ENCODE peak calls at places on chromosomes 6 and 20, in five cellular contexts. A is ovary, C is tibial nerve, P is transverse colon, B is right atrium auricular region. O is an unnamed sample.

GRCh38 chr6:14804001-14804401 is 441.9 kb upstream of the JARID2 start:
- DNase-seq in B (no peak), A (no peak), C (no peak), P (no peak), O (no peak)

GRCh38 chr6:27669798-27670301 is 196.9 kb upstream of the ZNF184 start:
- DNase-seq in C (no peak), P (no peak), B (no peak), A (no peak), O (no peak)

GRCh38 chr6:133991096-133991593 is 38.1 kb downstream of the TBPL1 start:
- DNase-seq in C (no peak), B (no peak), P (no peak), A (no peak), O (no peak)

GRCh38 chr6:145669627-145670034 is 65.7 kb downstream of the EPM2A start:
- DNase-seq in C (no peak), B (no peak), P (no peak), A (no peak), O (no peak)

GRCh38 chr6:89995296-89995695 is 101.0 kb downstream of the GJA10 start:
- DNase-seq in P (no peak), A (no peak), B (no peak), C (no peak), O (no peak)

GRCh38 chr20:17498641-17499040 is 32.5 kb downstream of the BFSP1 start:
- DNase-seq in C (no peak), B (no peak), P (no peak), A (no peak), O (no peak)

GRCh38 chr6:113570176-113570575 is 287.0 kb upstream of the MARCKS start:
- DNase-seq in B (no peak), A (no peak), P (no peak), C (no peak), O (no peak)

GRCh38 chr6:98641929-98642328 is 192.4 kb upstream of the POU3F2 start:
- DNase-seq in B (no peak), C (no peak), A (no peak), P (no peak), O (peak)

GRCh38 chr6:31585531-31585930 is 546 bp upstream of the LST1 start:
- DNase-seq in B (no peak), C (no peak), P (no peak), A (no peak), O (peak)

GRCh38 chr6:127436578-127437110 is 22.5 kb downstream of the KIAA0408 start:
- DNase-seq in A (no peak), P (no peak), C (no peak), B (no peak), O (no peak)

GRCh38 chr6:84514089-84514971 is 250.1 kb downstream of the TBX18 start:
- DNase-seq in B (no peak), P (no peak), A (no peak), C (no peak), O (no peak)

GRCh38 chr20:46810442-46811327 is 84.0 kb upstream of the EYA2 start:
- DNase-seq in P (no peak), C (no peak), A (no peak), B (peak), O (no peak)

GRCh38 chr6:77455271-77455670 is 8.0 kb downstream of the HTR1B start:
- DNase-seq in B (no peak), P (no peak), A (no peak), C (no peak), O (no peak)

GRCh38 chr6:72861935-72862432 is 240.1 kb downstream of the KCNQ5 start:
- DNase-seq in C (no peak), B (no peak), A (no peak), P (no peak), O (no peak)

GRCh38 chr20:62446398-62446985 is 19.2 kb upstream of the RBBP8NL start:
- DNase-seq in A (no peak), C (no peak), P (no peak), B (no peak), O (no peak)

GRCh38 chr20:36775196-36775595 is 1.6 kb upstream of the DSN1 start:
- DNase-seq in A (no peak), B (no peak), C (peak), P (no peak), O (no peak)

GRCh38 chr20:34475979-34476736 is 40.1 kb upstream of the DYNLRB1 start:
- DNase-seq in P (peak), B (no peak), A (peak), C (peak), O (peak)

GRCh38 chr20:49279677-49280462 is 2.0 kb upstream of the ZNFX1 start:
- DNase-seq in A (no peak), B (no peak), P (no peak), C (no peak), O (no peak)

GRCh38 chr6:116266803-116267202 is 12.9 kb downstream of the TSPYL1 start:
- DNase-seq in A (no peak), C (no peak), B (no peak), P (no peak), O (no peak)

GRCh38 chr6:159691133-159691962 is 1.7 kb downstream of the SOD2 start:
- DNase-seq in C (peak), A (no peak), B (no peak), P (no peak), O (peak)

GRCh38 chr20:57594092-57594911 is 25.9 kb downstream of the ZBP1 start:
- DNase-seq in C (peak), P (peak), A (peak), B (no peak), O (peak)

GRCh38 chr6:30325873-30326445 is 768 bp upstream of the TRIM39 start:
- DNase-seq in B (no peak), A (peak), C (peak), P (no peak), O (no peak)

GRCh38 chr20:2133318-2134183 is 31.9 kb downstream of the STK35 start:
- DNase-seq in C (peak), A (no peak), P (no peak), B (peak), O (no peak)

GRCh38 chr6:16236648-16237199 is 1.7 kb upstream of the GMPR start:
- DNase-seq in B (no peak), A (peak), P (peak), C (peak), O (no peak)

GRCh38 chr6:33323623-33323948 is 6.0 kb upstream of the ZBTB22 start:
- DNase-seq in P (no peak), B (no peak), C (no peak), A (no peak), O (no peak)
- TF ChIP-seq CTCF in P (no peak), B (no peak), C (no peak), A (no peak), O (no peak)

GRCh38 chr20:5932796-5933195 is 17.5 kb downstream of the TRMT6 start:
- DNase-seq in C (no peak), P (no peak), A (no peak), B (no peak), O (no peak)

GRCh38 chr20:5935384-5935783 is 14.9 kb downstream of the TRMT6 start:
- DNase-seq in B (no peak), A (no peak), C (no peak), P (no peak), O (no peak)

GRCh38 chr20:5938456-5939029 is 11.8 kb downstream of the TRMT6 start:
- DNase-seq in B (no peak), A (no peak), C (no peak), P (no peak), O (no peak)

GRCh38 chr20:5931411-5931810 is 18.9 kb downstream of the TRMT6 start:
- DNase-seq in B (no peak), C (no peak), A (no peak), P (no peak), O (no peak)

DNA sequence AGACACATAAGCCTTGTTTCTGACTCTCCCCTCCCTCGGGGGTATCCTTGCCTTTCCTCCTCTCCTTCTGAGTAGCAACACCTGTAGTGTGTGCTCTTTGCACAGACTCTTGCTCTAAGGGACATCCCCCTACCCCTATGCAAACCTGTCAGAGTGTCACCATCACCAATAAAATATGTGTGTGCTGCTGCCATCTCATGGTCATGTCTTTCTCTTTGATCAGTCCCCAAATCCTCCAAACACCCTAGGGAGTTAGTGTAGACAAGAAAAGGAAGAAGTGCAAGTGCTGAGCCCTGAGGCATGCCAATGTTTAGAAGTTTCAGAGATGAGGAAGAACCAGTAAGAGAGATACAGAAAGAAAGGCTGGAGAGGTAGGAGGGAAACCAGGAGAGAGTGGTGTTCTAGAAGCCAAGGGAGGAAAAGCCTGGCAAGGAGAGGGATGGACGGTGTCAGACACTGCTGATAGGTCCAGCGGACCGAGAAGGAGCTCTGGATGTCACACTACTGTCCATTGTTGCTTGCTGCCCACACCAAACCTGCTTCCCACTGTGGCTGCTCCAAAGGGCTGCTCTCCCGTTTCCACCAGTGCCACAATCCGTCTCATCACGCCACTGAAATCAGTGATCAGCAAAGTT is 16.4 kb downstream of the TRMT6 start:
- DNase-seq in C (no peak), P (no peak), B (no peak), A (no peak), O (peak)
- TF ChIP-seq CTCF in C (no peak), P (peak), B (no peak), A (no peak), O (no peak)

DNA sequence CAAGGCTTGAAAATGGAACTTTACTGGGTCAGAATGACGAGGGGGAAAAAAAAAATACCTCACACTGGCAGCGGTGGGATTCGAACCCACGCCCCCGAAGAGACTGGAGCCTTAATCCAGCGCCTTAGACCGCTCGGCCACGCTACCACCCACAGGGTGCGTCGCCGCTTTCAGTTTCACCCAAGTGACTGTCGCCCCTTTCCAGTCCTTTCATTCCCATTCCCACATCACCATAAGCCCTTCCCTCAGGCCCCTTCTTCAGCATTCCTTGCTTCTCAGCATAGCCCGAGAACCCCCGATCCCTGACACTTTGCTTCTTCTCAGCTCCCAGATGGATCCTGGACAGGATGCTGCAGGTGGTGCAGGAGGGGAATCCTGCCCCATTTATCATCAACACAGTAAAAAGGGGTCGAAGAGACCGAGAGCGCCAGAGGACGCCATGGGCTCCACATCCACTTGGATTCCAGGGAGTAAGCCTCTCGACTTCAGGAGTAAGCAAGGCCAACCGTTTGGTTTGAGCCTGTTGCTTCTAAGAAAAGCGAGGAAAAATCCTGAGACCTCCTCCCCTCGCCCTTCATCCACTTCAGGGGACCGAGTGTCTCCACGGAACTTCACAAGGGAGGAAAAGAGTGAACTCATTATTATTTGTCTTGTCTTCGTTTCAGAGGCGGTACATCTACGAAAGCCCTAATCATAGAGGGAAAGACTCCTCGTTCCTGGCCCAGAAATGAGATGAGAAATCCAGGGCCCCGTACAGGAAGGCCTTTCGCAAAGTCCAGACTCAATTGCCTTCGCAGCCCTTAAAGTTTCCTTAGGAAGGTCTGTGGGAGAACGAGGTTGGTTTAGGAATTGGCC is 20.0 kb upstream of the TRIM27 start:
- DNase-seq in A (peak), C (peak), P (peak), B (peak), O (peak)
- TF ChIP-seq CTCF in A (no peak), C (no peak), P (no peak), B (no peak), O (no peak)

GRCh38 chr6:166029506-166029905 is 138.1 kb downstream of the TBXT start:
- DNase-seq in B (no peak), P (no peak), C (no peak), A (no peak), O (no peak)

GRCh38 chr6:166031275-166031674 is 136.4 kb downstream of the TBXT start:
- DNase-seq in A (no peak), B (no peak), C (no peak), P (no peak), O (no peak)

GRCh38 chr6:166036321-166037105 is 131.1 kb downstream of the TBXT start:
- DNase-seq in B (no peak), P (no peak), A (no peak), C (no peak), O (no peak)

GRCh38 chr6:166027761-166028160 is 139.9 kb downstream of the TBXT start:
- DNase-seq in A (no peak), B (no peak), P (no peak), C (no peak), O (no peak)

GRCh38 chr6:166032366-166033171 is 135.1 kb downstream of the TBXT start:
- DNase-seq in C (no peak), P (peak), A (no peak), B (no peak), O (peak)
- TF ChIP-seq CTCF in C (no peak), P (no peak), A (no peak), B (no peak), O (peak)

DNA sequence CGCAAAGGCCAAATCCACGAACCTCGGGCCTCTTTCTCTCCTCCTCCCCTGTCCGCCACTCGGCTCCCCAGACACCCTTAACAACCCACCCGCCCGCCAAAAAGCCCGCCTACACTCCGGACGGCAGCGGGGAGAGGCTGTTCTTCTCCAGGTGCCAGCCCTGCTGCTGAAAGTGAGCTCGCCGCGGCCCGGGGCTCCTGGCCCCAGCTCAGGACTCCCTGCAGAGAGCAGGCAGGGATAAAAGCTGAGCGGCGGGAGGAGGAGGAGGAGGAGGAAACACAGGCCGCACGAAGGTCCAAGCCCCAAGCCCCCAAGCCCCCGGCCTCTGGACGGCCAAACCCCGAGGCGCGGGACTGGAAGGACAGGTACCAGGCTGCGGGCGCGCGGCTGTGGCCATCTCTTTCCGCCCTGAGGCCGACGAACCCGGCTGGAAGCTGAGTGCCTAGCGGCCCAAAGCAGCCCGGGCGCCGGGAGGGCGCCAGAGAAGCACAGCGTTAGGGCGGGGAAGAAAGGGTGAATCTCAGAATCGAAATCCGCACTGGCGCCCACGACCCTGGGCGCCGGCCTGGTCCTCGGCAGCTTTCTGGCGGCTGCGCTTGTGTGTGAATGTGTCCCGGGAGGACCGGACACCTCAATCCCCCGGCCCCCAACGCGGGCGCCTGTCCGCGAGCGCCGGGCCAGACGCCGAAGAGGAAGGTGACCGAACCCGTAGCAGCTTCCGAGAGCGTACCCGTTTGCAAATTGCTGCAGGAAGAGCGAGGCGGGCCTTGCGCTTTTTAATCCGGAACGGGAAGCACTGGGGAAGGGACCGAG is 3.2 kb downstream of the NRN1 start:
- DNase-seq in P (no peak), B (no peak), A (no peak), C (no peak), O (no peak)
- TF ChIP-seq CTCF in P (no peak), B (no peak), A (no peak), C (no peak), O (no peak)

DNA sequence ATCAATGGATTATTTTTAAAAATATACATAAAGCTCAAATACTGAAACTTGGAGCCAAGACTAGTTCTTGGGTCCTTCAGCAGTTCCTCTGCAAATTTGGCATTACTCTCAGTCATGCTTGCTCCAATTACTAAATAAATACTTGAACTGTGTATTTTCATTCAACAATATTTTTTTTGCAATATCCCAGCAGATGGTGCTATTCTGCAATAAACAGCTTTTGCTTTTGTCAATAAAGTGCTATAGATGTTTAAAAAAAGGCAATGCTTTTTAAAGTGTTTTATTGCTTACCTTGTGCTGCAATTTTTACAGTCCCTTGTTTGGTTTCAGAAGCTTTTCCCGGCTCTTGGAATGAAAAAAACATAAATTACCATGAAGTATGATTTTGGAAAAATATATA is 243.4 kb downstream of the TRDN start:
- DNase-seq in C (no peak), A (no peak), B (no peak), P (no peak), O (no peak)
- TF ChIP-seq CTCF in C (no peak), A (no peak), B (no peak), P (no peak), O (peak)

GRCh38 chr20:23347791-23348190 is 2.8 kb upstream of the NXT1 start:
- DNase-seq in P (no peak), C (no peak), B (no peak), A (no peak), O (no peak)

GRCh38 chr20:23344336-23344735 is 6.3 kb upstream of the NXT1 start:
- DNase-seq in P (no peak), A (no peak), B (no peak), C (no peak), O (no peak)

GRCh38 chr20:23350855-23351838 is 556 bp downstream of the NXT1 start:
- DNase-seq in B (peak), C (peak), A (peak), P (peak), O (peak)

GRCh38 chr20:23349338-23350006 is 1.1 kb upstream of the NXT1 start:
- DNase-seq in A (peak), P (peak), B (no peak), C (no peak), O (no peak)

DNA sequence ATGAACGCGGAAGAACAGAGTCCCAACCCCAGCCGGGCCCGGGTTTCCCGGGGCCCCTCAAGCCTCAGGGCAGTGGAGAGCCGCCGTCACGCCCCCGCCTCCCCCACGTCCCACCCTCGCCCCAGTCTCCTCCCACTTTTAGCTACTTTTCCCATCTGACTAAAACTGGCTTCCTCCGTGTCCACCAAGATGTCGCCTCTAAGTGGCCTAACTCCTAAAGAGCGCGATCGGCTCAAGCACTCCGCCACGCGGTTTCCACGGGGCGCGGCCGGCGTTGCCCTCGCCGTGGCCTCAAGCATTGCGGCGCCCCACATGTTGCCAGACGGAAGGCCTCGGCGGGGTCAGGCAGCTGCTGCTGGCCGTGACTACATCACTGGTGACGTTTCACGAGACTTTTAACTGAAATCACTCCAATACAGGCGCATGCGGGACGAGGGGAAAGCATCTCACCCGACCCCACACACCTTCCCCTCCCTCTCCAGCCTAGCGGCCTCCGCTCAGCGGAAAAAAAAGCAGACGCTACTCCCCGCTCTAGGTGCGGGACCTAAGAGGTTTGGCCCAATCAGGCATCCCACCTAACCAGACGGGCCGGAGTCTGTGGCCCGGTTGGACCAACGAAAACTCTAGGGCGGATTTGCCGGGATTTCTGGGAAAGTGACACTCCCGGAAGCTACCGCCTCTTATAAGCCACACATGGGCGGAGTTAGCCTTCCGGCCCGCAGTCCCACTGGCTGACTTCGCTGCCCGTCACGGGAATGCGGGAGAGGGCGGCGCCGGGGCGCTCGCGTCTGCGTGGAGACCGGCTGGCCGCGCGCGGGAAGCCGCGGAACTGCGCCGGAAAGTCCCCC is at the start of gene NXT1:
- DNase-seq in C (peak), P (peak), B (peak), A (peak), O (peak)
- TF ChIP-seq CTCF in C (no peak), P (no peak), B (no peak), A (no peak), O (no peak)

DNA sequence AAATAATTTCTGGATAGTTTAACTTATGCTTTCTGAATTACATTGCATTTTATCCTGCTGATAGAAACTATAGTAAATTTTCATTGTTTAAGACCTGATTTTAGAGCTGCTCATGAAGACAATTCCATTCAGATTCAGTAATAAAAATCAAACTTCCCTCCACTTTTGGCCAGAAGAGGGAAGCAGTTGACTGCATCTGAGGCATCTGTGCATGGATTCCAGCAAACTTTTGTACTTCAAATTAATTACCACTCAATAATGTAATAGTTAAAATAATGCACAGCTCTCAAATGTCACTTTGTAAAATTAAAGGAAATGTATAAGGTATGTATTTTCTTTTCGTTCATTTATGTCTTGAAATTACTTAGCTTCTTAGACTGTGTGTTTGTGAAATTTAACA is 64.2 kb upstream of the SLC35B3 start:
- DNase-seq in P (no peak), C (no peak), A (no peak), B (no peak), O (no peak)
- TF ChIP-seq CTCF in P (peak), C (no peak), A (no peak), B (no peak), O (no peak)

GRCh38 chr6:138800377-138801150 is 4.7 kb downstream of the ECT2L start:
- DNase-seq in C (no peak), A (no peak), B (no peak), P (no peak), O (no peak)
- TF ChIP-seq CTCF in C (no peak), A (no peak), B (no peak), P (no peak), O (no peak)

O was measured in Calu3.